ENCODE peak calls at places on chromosomes 4 and X, in eight cellular contexts. One of them, this sample, is unnamed.

GRCh38 chr4:184583738-184584502 is 65.3 kb downstream of the CASP3 start:
- DNase-seq in NB4: no peak
- DNase-seq in K562: no peak
- DNase-seq in M059J: no peak
- DNase-seq in SW480: no peak
- DNase-seq in mesenteric fat pad: no peak
- DNase-seq in CD14-positive monocyte: no peak
- DNase-seq in pulmonary artery endothelial cell: no peak
- DNase-seq in this sample: no peak

GRCh38 chr4:26288308-26288982 is 32.4 kb upstream of the RBPJ start:
- DNase-seq in pulmonary artery endothelial cell: no peak
- DNase-seq in K562: no peak
- DNase-seq in mesenteric fat pad: no peak
- DNase-seq in NB4: peak
- DNase-seq in M059J: peak
- DNase-seq in SW480: no peak
- DNase-seq in CD14-positive monocyte: peak
- DNase-seq in this sample: no peak

GRCh38 chr4:121053601-121054143 is 18.7 kb downstream of the NDNF start:
- DNase-seq in mesenteric fat pad: no peak
- DNase-seq in NB4: no peak
- DNase-seq in pulmonary artery endothelial cell: no peak
- DNase-seq in K562: no peak
- DNase-seq in SW480: no peak
- DNase-seq in CD14-positive monocyte: no peak
- DNase-seq in M059J: peak
- DNase-seq in this sample: no peak

GRCh38 chrX:15143050-15143824 is 126.6 kb downstream of the ASB9 start:
- DNase-seq in NB4: peak
- DNase-seq in M059J: peak
- DNase-seq in pulmonary artery endothelial cell: peak
- DNase-seq in K562: peak
- DNase-seq in CD14-positive monocyte: no peak
- DNase-seq in SW480: peak
- DNase-seq in mesenteric fat pad: no peak
- DNase-seq in this sample: no peak

GRCh38 chr4:121726642-121727268 is 30.0 kb upstream of the ANXA5 start:
- DNase-seq in M059J: peak
- DNase-seq in SW480: peak
- DNase-seq in CD14-positive monocyte: no peak
- DNase-seq in mesenteric fat pad: no peak
- DNase-seq in pulmonary artery endothelial cell: peak
- DNase-seq in K562: peak
- DNase-seq in NB4: peak
- DNase-seq in this sample: peak

GRCh38 chr4:152128356-152128755 is 367.5 kb upstream of the GATB start:
- DNase-seq in pulmonary artery endothelial cell: no peak
- DNase-seq in SW480: no peak
- DNase-seq in mesenteric fat pad: no peak
- DNase-seq in M059J: no peak
- DNase-seq in CD14-positive monocyte: no peak
- DNase-seq in K562: no peak
- DNase-seq in NB4: no peak
- DNase-seq in this sample: no peak

GRCh38 chr4:122249357-122249756 is 97.2 kb downstream of the BLTP1 start:
- DNase-seq in K562: no peak
- DNase-seq in M059J: no peak
- DNase-seq in SW480: no peak
- DNase-seq in CD14-positive monocyte: no peak
- DNase-seq in NB4: no peak
- DNase-seq in pulmonary artery endothelial cell: no peak
- DNase-seq in mesenteric fat pad: no peak
- DNase-seq in this sample: no peak

GRCh38 chr4:2852481-2852881 is 8.8 kb downstream of the ADD1 start:
- DNase-seq in K562: no peak
- DNase-seq in mesenteric fat pad: no peak
- DNase-seq in NB4: no peak
- DNase-seq in pulmonary artery endothelial cell: no peak
- DNase-seq in M059J: no peak
- DNase-seq in SW480: no peak
- DNase-seq in CD14-positive monocyte: no peak
- DNase-seq in this sample: no peak

GRCh38 chr4:15035152-15035551 is 32.9 kb downstream of the CPEB2 start:
- DNase-seq in SW480: no peak
- DNase-seq in NB4: no peak
- DNase-seq in pulmonary artery endothelial cell: no peak
- DNase-seq in K562: no peak
- DNase-seq in CD14-positive monocyte: no peak
- DNase-seq in M059J: peak
- DNase-seq in mesenteric fat pad: no peak
- DNase-seq in this sample: no peak

GRCh38 chr4:108693819-108694218 is 43.4 kb downstream of the OSTC start:
- DNase-seq in pulmonary artery endothelial cell: no peak
- DNase-seq in K562: no peak
- DNase-seq in mesenteric fat pad: no peak
- DNase-seq in CD14-positive monocyte: no peak
- DNase-seq in M059J: no peak
- DNase-seq in SW480: no peak
- DNase-seq in NB4: no peak
- DNase-seq in this sample: no peak

GRCh38 chrX:39855748-39856129 is 242.0 kb downstream of the BCOR start:
- DNase-seq in SW480: peak
- DNase-seq in CD14-positive monocyte: peak
- DNase-seq in M059J: peak
- DNase-seq in mesenteric fat pad: no peak
- DNase-seq in NB4: peak
- DNase-seq in K562: peak
- DNase-seq in pulmonary artery endothelial cell: no peak
- DNase-seq in this sample: no peak

GRCh38 chrX:42943051-42943450 is 165.1 kb upstream of the PPP1R2C start:
- DNase-seq in SW480: peak
- DNase-seq in CD14-positive monocyte: no peak
- DNase-seq in M059J: no peak
- DNase-seq in NB4: no peak
- DNase-seq in pulmonary artery endothelial cell: no peak
- DNase-seq in mesenteric fat pad: no peak
- DNase-seq in K562: no peak
- DNase-seq in this sample: peak

GRCh38 chrX:116726806-116727205 is 264.0 kb upstream of the CT83 start:
- DNase-seq in NB4: no peak
- DNase-seq in CD14-positive monocyte: no peak
- DNase-seq in K562: no peak
- DNase-seq in mesenteric fat pad: no peak
- DNase-seq in M059J: no peak
- DNase-seq in SW480: no peak
- DNase-seq in pulmonary artery endothelial cell: no peak
- DNase-seq in this sample: no peak

GRCh38 chrX:81195712-81196111 is 6.0 kb downstream of the HMGN5 start:
- DNase-seq in pulmonary artery endothelial cell: peak
- DNase-seq in K562: peak
- DNase-seq in CD14-positive monocyte: no peak
- DNase-seq in SW480: peak
- DNase-seq in mesenteric fat pad: no peak
- DNase-seq in NB4: peak
- DNase-seq in M059J: peak
- DNase-seq in this sample: no peak

GRCh38 chr4:106763044-106763443 is 273.1 kb downstream of the DKK2 start:
- DNase-seq in CD14-positive monocyte: no peak
- DNase-seq in K562: no peak
- DNase-seq in mesenteric fat pad: no peak
- DNase-seq in NB4: no peak
- DNase-seq in SW480: no peak
- DNase-seq in pulmonary artery endothelial cell: no peak
- DNase-seq in M059J: peak
- DNase-seq in this sample: no peak

GRCh38 chrX:18643853-18644252 is 28.1 kb downstream of the RS1 start:
- DNase-seq in CD14-positive monocyte: no peak
- DNase-seq in pulmonary artery endothelial cell: no peak
- DNase-seq in NB4: no peak
- DNase-seq in mesenteric fat pad: no peak
- DNase-seq in SW480: peak
- DNase-seq in K562: no peak
- DNase-seq in M059J: no peak
- DNase-seq in this sample: no peak

GRCh38 chrX:118727686-118728339 is 407 bp downstream of the IL13RA1 start:
- DNase-seq in M059J: peak
- DNase-seq in K562: no peak
- DNase-seq in mesenteric fat pad: no peak
- DNase-seq in CD14-positive monocyte: no peak
- DNase-seq in pulmonary artery endothelial cell: no peak
- DNase-seq in NB4: peak
- DNase-seq in SW480: peak
- DNase-seq in this sample: no peak

GRCh38 chrX:40003982-40004535 is 93.7 kb downstream of the BCOR start:
- DNase-seq in NB4: no peak
- DNase-seq in M059J: no peak
- DNase-seq in pulmonary artery endothelial cell: no peak
- DNase-seq in CD14-positive monocyte: no peak
- DNase-seq in K562: no peak
- DNase-seq in mesenteric fat pad: no peak
- DNase-seq in SW480: no peak
- DNase-seq in this sample: no peak

GRCh38 chr4:2837110-2837903 is 6.3 kb upstream of the ADD1 start:
- DNase-seq in NB4: no peak
- DNase-seq in M059J: no peak
- DNase-seq in CD14-positive monocyte: no peak
- DNase-seq in mesenteric fat pad: peak
- DNase-seq in K562: no peak
- DNase-seq in SW480: no peak
- DNase-seq in pulmonary artery endothelial cell: no peak
- DNase-seq in this sample: no peak

GRCh38 chrX:55098691-55099090 is 9.9 kb downstream of the PAGE2 start:
- DNase-seq in SW480: no peak
- DNase-seq in M059J: no peak
- DNase-seq in mesenteric fat pad: no peak
- DNase-seq in pulmonary artery endothelial cell: no peak
- DNase-seq in CD14-positive monocyte: no peak
- DNase-seq in K562: no peak
- DNase-seq in NB4: no peak
- DNase-seq in this sample: no peak

GRCh38 chr4:189143255-189143654 is 797.4 kb upstream of the FRG1 start:
- DNase-seq in K562: no peak
- DNase-seq in pulmonary artery endothelial cell: no peak
- DNase-seq in mesenteric fat pad: no peak
- DNase-seq in SW480: peak
- DNase-seq in M059J: peak
- DNase-seq in NB4: no peak
- DNase-seq in CD14-positive monocyte: no peak
- DNase-seq in this sample: no peak

GRCh38 chr4:1746265-1746691 is 25.0 kb downstream of the TACC3 start:
- DNase-seq in mesenteric fat pad: peak
- DNase-seq in SW480: peak
- DNase-seq in M059J: peak
- DNase-seq in pulmonary artery endothelial cell: peak
- DNase-seq in CD14-positive monocyte: no peak
- DNase-seq in K562: peak
- DNase-seq in NB4: peak
- DNase-seq in this sample: peak

GRCh38 chrX:17824980-17825379 is 36.1 kb downstream of the RAI2 start:
- DNase-seq in CD14-positive monocyte: no peak
- DNase-seq in M059J: no peak
- DNase-seq in SW480: no peak
- DNase-seq in NB4: no peak
- DNase-seq in mesenteric fat pad: no peak
- DNase-seq in K562: no peak
- DNase-seq in pulmonary artery endothelial cell: no peak
- DNase-seq in this sample: no peak

GRCh38 chr4:7710576-7711329 is 228.9 kb downstream of the AFAP1 start:
- DNase-seq in pulmonary artery endothelial cell: no peak
- DNase-seq in K562: no peak
- DNase-seq in mesenteric fat pad: no peak
- DNase-seq in M059J: no peak
- DNase-seq in NB4: no peak
- DNase-seq in CD14-positive monocyte: no peak
- DNase-seq in SW480: no peak
- DNase-seq in this sample: no peak

GRCh38 chrX:9033586-9033985 is 341 bp downstream of the FAM9B start:
- DNase-seq in K562: no peak
- DNase-seq in mesenteric fat pad: no peak
- DNase-seq in pulmonary artery endothelial cell: no peak
- DNase-seq in SW480: no peak
- DNase-seq in NB4: no peak
- DNase-seq in CD14-positive monocyte: no peak
- DNase-seq in M059J: no peak
- DNase-seq in this sample: no peak

GRCh38 chrX:7286461-7286860 is 138.5 kb upstream of the PUDP start:
- DNase-seq in mesenteric fat pad: no peak
- DNase-seq in SW480: no peak
- DNase-seq in pulmonary artery endothelial cell: no peak
- DNase-seq in K562: no peak
- DNase-seq in NB4: no peak
- DNase-seq in M059J: peak
- DNase-seq in CD14-positive monocyte: no peak
- DNase-seq in this sample: no peak

GRCh38 chr4:110149089-110149488 is 49.3 kb downstream of the ELOVL6 start:
- DNase-seq in M059J: no peak
- DNase-seq in NB4: no peak
- DNase-seq in SW480: no peak
- DNase-seq in pulmonary artery endothelial cell: no peak
- DNase-seq in K562: no peak
- DNase-seq in CD14-positive monocyte: no peak
- DNase-seq in mesenteric fat pad: no peak
- DNase-seq in this sample: no peak

GRCh38 chr4:105624530-105624929 is 72.1 kb downstream of the ARHGEF38 start:
- DNase-seq in NB4: no peak
- DNase-seq in M059J: peak
- DNase-seq in SW480: no peak
- DNase-seq in CD14-positive monocyte: no peak
- DNase-seq in mesenteric fat pad: no peak
- DNase-seq in pulmonary artery endothelial cell: no peak
- DNase-seq in K562: no peak
- DNase-seq in this sample: no peak

GRCh38 chr4:77084019-77084604 is 8.3 kb upstream of the CCNI start:
- DNase-seq in SW480: no peak
- DNase-seq in pulmonary artery endothelial cell: no peak
- DNase-seq in K562: no peak
- DNase-seq in M059J: no peak
- DNase-seq in NB4: no peak
- DNase-seq in mesenteric fat pad: no peak
- DNase-seq in CD14-positive monocyte: no peak
- DNase-seq in this sample: no peak

GRCh38 chr4:1246111-1246881 is 2.6 kb downstream of the CTBP1 start:
- DNase-seq in NB4: peak
- DNase-seq in M059J: no peak
- DNase-seq in mesenteric fat pad: peak
- DNase-seq in SW480: no peak
- DNase-seq in K562: peak
- DNase-seq in pulmonary artery endothelial cell: no peak
- DNase-seq in CD14-positive monocyte: peak
- DNase-seq in this sample: no peak

GRCh38 chrX:14694631-14695030 is 165.3 kb downstream of the GLRA2 start:
- DNase-seq in SW480: no peak
- DNase-seq in CD14-positive monocyte: no peak
- DNase-seq in NB4: no peak
- DNase-seq in K562: no peak
- DNase-seq in pulmonary artery endothelial cell: no peak
- DNase-seq in M059J: peak
- DNase-seq in mesenteric fat pad: no peak
- DNase-seq in this sample: no peak

GRCh38 chrX:80879143-80879542 is 69.5 kb upstream of the BRWD3 start:
- DNase-seq in pulmonary artery endothelial cell: no peak
- DNase-seq in M059J: peak
- DNase-seq in NB4: peak
- DNase-seq in K562: no peak
- DNase-seq in SW480: no peak
- DNase-seq in CD14-positive monocyte: no peak
- DNase-seq in mesenteric fat pad: no peak
- DNase-seq in this sample: no peak

GRCh38 chr4:1413687-1414479 is 7.6 kb upstream of the NKX1-1 start:
- DNase-seq in NB4: no peak
- DNase-seq in pulmonary artery endothelial cell: no peak
- DNase-seq in CD14-positive monocyte: peak
- DNase-seq in SW480: no peak
- DNase-seq in M059J: no peak
- DNase-seq in mesenteric fat pad: peak
- DNase-seq in K562: no peak
- DNase-seq in this sample: no peak

GRCh38 chrX:46642145-46642544 is 68.6 kb downstream of the CHST7 start:
- DNase-seq in K562: no peak
- DNase-seq in pulmonary artery endothelial cell: no peak
- DNase-seq in M059J: peak
- DNase-seq in NB4: peak
- DNase-seq in CD14-positive monocyte: no peak
- DNase-seq in SW480: peak
- DNase-seq in mesenteric fat pad: no peak
- DNase-seq in this sample: peak

This sample was measured in HuH-7.